ENCODE peak calls at places on chromosomes 6 and 20, in five cellular contexts. K is GDM1, I is astrocyte, Z is NCI-H1105 treated with DMSO at 0.1 percent for 48 hours, H is tibial nerve. R is an unnamed sample.

GRCh38 chr20:36202891-36203338 is 33.4 kb upstream of the AAR2 start:
- DNase-seq in Z (peak), I (peak), K (peak), H (peak), R (peak)

GRCh38 chr6:139133272-139133671 is 1.6 kb upstream of the HECA start:
- DNase-seq in K (no peak), I (no peak), Z (no peak), H (no peak), R (peak)

GRCh38 chr20:51525241-51526104 is 17.0 kb downstream of the NFATC2 start:
- DNase-seq in I (no peak), Z (peak), K (peak), H (no peak), R (no peak)

GRCh38 chr6:12865782-12866181 is 149.2 kb downstream of the PHACTR1 start:
- DNase-seq in H (no peak), Z (no peak), I (no peak), K (no peak), R (no peak)

GRCh38 chr20:37777556-37777955 is 83.7 kb downstream of the CTNNBL1 start:
- DNase-seq in H (no peak), I (peak), Z (no peak), K (no peak), R (no peak)

GRCh38 chr20:47230811-47231256 is 125.7 kb downstream of the ZMYND8 start:
- DNase-seq in I (peak), Z (no peak), H (no peak), K (no peak), R (no peak)

GRCh38 chr6:112909781-112910180 is 562.7 kb downstream of the RFPL4B start:
- DNase-seq in K (no peak), Z (no peak), I (peak), H (no peak), R (no peak)

GRCh38 chr20:57584768-57585461 is 24.0 kb downstream of the PCK1 start:
- DNase-seq in I (no peak), K (no peak), H (no peak), Z (no peak), R (no peak)

GRCh38 chr6:10613077-10613476 is 81.3 kb downstream of the C6orf52 start:
- DNase-seq in Z (no peak), H (no peak), K (no peak), I (peak), R (no peak)